ENCODE peak calls at places on chromosome 17, in ten cellular contexts. One of them, this sample, is unnamed. For H3K27me3, the result is how much of the 10 kb centered on the place peaks cover.

GRCh38 chr17:9123594-9124553 is 102.6 kb downstream of the NTN1 start:
- DNase-seq in ascending aorta: no peak
- DNase-seq in psoas muscle: no peak
- DNase-seq in body of pancreas: no peak
- DNase-seq in Peyer's patch: no peak
- DNase-seq in adipocyte: no peak
- DNase-seq in lung: no peak
- DNase-seq in MG63: no peak
- DNase-seq in HL-60: no peak
- DNase-seq in RWPE2: peak
- DNase-seq in this sample: no peak

GRCh38 chr17:8273884-8274444 is 14.5 kb upstream of the RANGRF start:
- DNase-seq in adipocyte: no peak
- DNase-seq in ascending aorta: no peak
- DNase-seq in MG63: no peak
- DNase-seq in psoas muscle: no peak
- DNase-seq in HL-60: no peak
- DNase-seq in RWPE2: no peak
- DNase-seq in lung: no peak
- DNase-seq in body of pancreas: peak
- DNase-seq in Peyer's patch: no peak
- DNase-seq in this sample: no peak

GRCh38 chr17:30720013-30720471 is 104.5 kb downstream of the CRLF3 start:
- DNase-seq in MG63: no peak
- DNase-seq in adipocyte: no peak
- DNase-seq in ascending aorta: no peak
- DNase-seq in RWPE2: peak
- DNase-seq in Peyer's patch: peak
- DNase-seq in lung: no peak
- DNase-seq in HL-60: no peak
- DNase-seq in body of pancreas: no peak
- DNase-seq in psoas muscle: peak
- DNase-seq in this sample: peak

GRCh38 chr17:18141210-18141803 is 32.8 kb downstream of the MYO15A start:
- DNase-seq in ascending aorta: no peak
- DNase-seq in psoas muscle: no peak
- DNase-seq in body of pancreas: peak
- DNase-seq in RWPE2: no peak
- DNase-seq in adipocyte: peak
- DNase-seq in HL-60: no peak
- DNase-seq in Peyer's patch: peak
- DNase-seq in lung: no peak
- DNase-seq in MG63: no peak
- DNase-seq in this sample: peak

GRCh38 chr17:54951286-54951685 is 17.2 kb downstream of the COX11 start:
- DNase-seq in Peyer's patch: no peak
- DNase-seq in psoas muscle: no peak
- DNase-seq in RWPE2: no peak
- DNase-seq in MG63: no peak
- DNase-seq in lung: no peak
- DNase-seq in ascending aorta: no peak
- DNase-seq in adipocyte: no peak
- DNase-seq in body of pancreas: no peak
- DNase-seq in HL-60: no peak
- DNase-seq in this sample: no peak

GRCh38 chr17:34852614-34853013 is 108.6 kb downstream of the CCT6B start:
- DNase-seq in Peyer's patch: no peak
- DNase-seq in RWPE2: no peak
- DNase-seq in MG63: no peak
- DNase-seq in HL-60: peak
- DNase-seq in psoas muscle: no peak
- DNase-seq in ascending aorta: no peak
- DNase-seq in body of pancreas: no peak
- DNase-seq in adipocyte: no peak
- DNase-seq in lung: no peak
- DNase-seq in this sample: peak

GRCh38 chr17:61444831-61445230 is 7.4 kb upstream of the TBX4 start:
- DNase-seq in lung: no peak
- DNase-seq in HL-60: no peak
- DNase-seq in psoas muscle: no peak
- DNase-seq in adipocyte: no peak
- DNase-seq in RWPE2: no peak
- DNase-seq in MG63: no peak
- DNase-seq in Peyer's patch: no peak
- DNase-seq in body of pancreas: no peak
- DNase-seq in ascending aorta: no peak
- DNase-seq in this sample: no peak

GRCh38 chr17:27352481-27353460 is 58.9 kb downstream of the WSB1 start:
- DNase-seq in RWPE2: no peak
- DNase-seq in MG63: no peak
- DNase-seq in body of pancreas: no peak
- DNase-seq in lung: no peak
- DNase-seq in Peyer's patch: no peak
- DNase-seq in HL-60: no peak
- DNase-seq in adipocyte: peak
- DNase-seq in psoas muscle: no peak
- DNase-seq in ascending aorta: no peak
- DNase-seq in this sample: peak

GRCh38 chr17:30378191-30378796 is 433 bp upstream of the CPD start:
- DNase-seq in HL-60: no peak
- DNase-seq in psoas muscle: peak
- DNase-seq in body of pancreas: peak
- DNase-seq in MG63: no peak
- DNase-seq in lung: no peak
- DNase-seq in adipocyte: peak
- DNase-seq in Peyer's patch: peak
- DNase-seq in ascending aorta: no peak
- DNase-seq in RWPE2: no peak
- DNase-seq in this sample: peak

GRCh38 chr17:50817142-50817751 is 18.1 kb upstream of the WFIKKN2 start:
- DNase-seq in HL-60: no peak
- DNase-seq in adipocyte: peak
- DNase-seq in psoas muscle: peak
- DNase-seq in lung: peak
- DNase-seq in ascending aorta: no peak
- DNase-seq in MG63: peak
- DNase-seq in RWPE2: no peak
- DNase-seq in body of pancreas: peak
- DNase-seq in Peyer's patch: peak
- DNase-seq in this sample: peak
- H3K4me3 ChIP-seq in HL-60: no peak
- H3K4me3 ChIP-seq in adipocyte: no peak
- H3K4me3 ChIP-seq in psoas muscle: peak
- H3K4me3 ChIP-seq in lung: no peak
- H3K4me3 ChIP-seq in ascending aorta: no peak
- H3K4me3 ChIP-seq in MG63: no peak
- H3K4me3 ChIP-seq in RWPE2: no peak
- H3K4me3 ChIP-seq in body of pancreas: no peak
- H3K4me3 ChIP-seq in Peyer's patch: no peak
- H3K4me3 ChIP-seq in this sample: no peak

GRCh38 chr17:73648543-73648820 is 4.2 kb upstream of the SDK2 start:
- DNase-seq in ascending aorta: no peak
- DNase-seq in body of pancreas: no peak
- DNase-seq in adipocyte: no peak
- DNase-seq in psoas muscle: peak
- DNase-seq in RWPE2: no peak
- DNase-seq in HL-60: no peak
- DNase-seq in Peyer's patch: no peak
- DNase-seq in lung: no peak
- DNase-seq in MG63: no peak
- DNase-seq in this sample: no peak

GRCh38 chr17:73652886-73653480 is 8.7 kb upstream of the SDK2 start:
- DNase-seq in Peyer's patch: no peak
- DNase-seq in psoas muscle: no peak
- DNase-seq in adipocyte: no peak
- DNase-seq in ascending aorta: no peak
- DNase-seq in RWPE2: no peak
- DNase-seq in MG63: no peak
- DNase-seq in HL-60: no peak
- DNase-seq in lung: peak
- DNase-seq in body of pancreas: no peak
- DNase-seq in this sample: no peak

GRCh38 chr17:73650147-73650546 is 5.9 kb upstream of the SDK2 start:
- DNase-seq in body of pancreas: no peak
- DNase-seq in RWPE2: no peak
- DNase-seq in Peyer's patch: no peak
- DNase-seq in HL-60: no peak
- DNase-seq in MG63: peak
- DNase-seq in psoas muscle: peak
- DNase-seq in ascending aorta: no peak
- DNase-seq in lung: peak
- DNase-seq in adipocyte: no peak
- DNase-seq in this sample: peak

GRCh38 chr17:73648974-73649373 is 4.7 kb upstream of the SDK2 start:
- DNase-seq in RWPE2: no peak
- DNase-seq in ascending aorta: no peak
- DNase-seq in body of pancreas: no peak
- DNase-seq in HL-60: no peak
- DNase-seq in adipocyte: no peak
- DNase-seq in psoas muscle: no peak
- DNase-seq in Peyer's patch: no peak
- DNase-seq in MG63: no peak
- DNase-seq in lung: no peak
- DNase-seq in this sample: no peak

DNA sequence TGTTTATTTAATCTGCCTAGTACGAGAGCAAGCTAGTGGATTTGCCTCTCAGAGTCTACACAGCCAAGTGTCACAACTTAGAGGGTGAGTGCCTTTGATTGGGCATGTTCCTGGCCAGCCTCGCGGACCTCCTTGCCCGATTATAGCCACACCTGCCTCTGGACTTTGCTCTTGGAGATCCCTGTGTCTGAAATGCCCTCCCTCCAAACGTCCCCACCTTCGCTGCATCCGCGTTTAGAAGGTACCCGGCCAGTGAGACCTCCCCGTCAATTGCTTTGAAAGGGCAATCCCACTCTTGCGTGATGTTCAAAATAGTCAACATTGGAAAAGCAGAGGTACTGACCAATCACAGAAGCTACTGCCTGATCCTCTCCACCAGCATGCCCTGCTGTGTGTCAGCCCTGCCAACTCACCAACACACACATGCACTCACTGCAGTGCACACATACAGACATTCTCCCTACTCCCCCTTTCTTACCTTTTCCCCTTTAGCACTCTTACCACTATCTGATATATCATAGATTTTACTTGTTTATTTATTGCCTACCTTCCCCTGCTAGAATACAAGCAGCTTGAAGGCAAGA is 6.5 kb upstream of the SDK2 start:
- DNase-seq in body of pancreas: no peak
- DNase-seq in lung: peak
- DNase-seq in RWPE2: no peak
- DNase-seq in HL-60: no peak
- DNase-seq in psoas muscle: no peak
- DNase-seq in ascending aorta: no peak
- DNase-seq in adipocyte: no peak
- DNase-seq in Peyer's patch: no peak
- DNase-seq in MG63: no peak
- DNase-seq in this sample: no peak
- H3K27me3 ChIP-seq in body of pancreas: under half
- H3K27me3 ChIP-seq in lung: under half
- H3K27me3 ChIP-seq in RWPE2: under half
- H3K27me3 ChIP-seq in HL-60: under half
- H3K27me3 ChIP-seq in psoas muscle: under half
- H3K27me3 ChIP-seq in ascending aorta: under half
- H3K27me3 ChIP-seq in adipocyte: half or more
- H3K27me3 ChIP-seq in Peyer's patch: under half
- H3K27me3 ChIP-seq in MG63: under half
- H3K27me3 ChIP-seq in this sample: under half

GRCh38 chr17:4607773-4608187 is 23.5 kb downstream of the SMTNL2 start:
- DNase-seq in RWPE2: no peak
- DNase-seq in Peyer's patch: peak
- DNase-seq in MG63: no peak
- DNase-seq in psoas muscle: peak
- DNase-seq in adipocyte: peak
- DNase-seq in ascending aorta: no peak
- DNase-seq in body of pancreas: peak
- DNase-seq in HL-60: peak
- DNase-seq in lung: peak
- DNase-seq in this sample: peak

GRCh38 chr17:4609761-4610160 is 25.4 kb downstream of the SMTNL2 start:
- DNase-seq in adipocyte: no peak
- DNase-seq in RWPE2: no peak
- DNase-seq in HL-60: no peak
- DNase-seq in Peyer's patch: no peak
- DNase-seq in psoas muscle: peak
- DNase-seq in lung: no peak
- DNase-seq in body of pancreas: no peak
- DNase-seq in MG63: no peak
- DNase-seq in ascending aorta: no peak
- DNase-seq in this sample: no peak

GRCh38 chr17:4610162-4610561 is 25.8 kb downstream of the SMTNL2 start:
- DNase-seq in psoas muscle: no peak
- DNase-seq in RWPE2: no peak
- DNase-seq in MG63: no peak
- DNase-seq in Peyer's patch: no peak
- DNase-seq in lung: no peak
- DNase-seq in body of pancreas: no peak
- DNase-seq in adipocyte: no peak
- DNase-seq in ascending aorta: no peak
- DNase-seq in HL-60: no peak
- DNase-seq in this sample: no peak

GRCh38 chr17:4605826-4606225 is 21.5 kb downstream of the SMTNL2 start:
- DNase-seq in adipocyte: no peak
- DNase-seq in MG63: no peak
- DNase-seq in Peyer's patch: peak
- DNase-seq in body of pancreas: no peak
- DNase-seq in ascending aorta: no peak
- DNase-seq in RWPE2: no peak
- DNase-seq in HL-60: no peak
- DNase-seq in psoas muscle: peak
- DNase-seq in lung: no peak
- DNase-seq in this sample: peak

GRCh38 chr17:4607261-4607731 is 23.0 kb downstream of the SMTNL2 start:
- DNase-seq in psoas muscle: peak
- DNase-seq in adipocyte: no peak
- DNase-seq in ascending aorta: no peak
- DNase-seq in HL-60: no peak
- DNase-seq in MG63: no peak
- DNase-seq in body of pancreas: no peak
- DNase-seq in RWPE2: no peak
- DNase-seq in Peyer's patch: no peak
- DNase-seq in lung: no peak
- DNase-seq in this sample: peak
- H3K4me3 ChIP-seq in psoas muscle: peak
- H3K4me3 ChIP-seq in adipocyte: no peak
- H3K4me3 ChIP-seq in ascending aorta: no peak
- H3K4me3 ChIP-seq in HL-60: no peak
- H3K4me3 ChIP-seq in MG63: no peak
- H3K4me3 ChIP-seq in body of pancreas: no peak
- H3K4me3 ChIP-seq in RWPE2: no peak
- H3K4me3 ChIP-seq in Peyer's patch: no peak
- H3K4me3 ChIP-seq in lung: no peak
- H3K4me3 ChIP-seq in this sample: no peak

GRCh38 chr17:79092567-79092966 is 17.9 kb downstream of the ENGASE start:
- DNase-seq in body of pancreas: no peak
- DNase-seq in ascending aorta: no peak
- DNase-seq in MG63: no peak
- DNase-seq in HL-60: no peak
- DNase-seq in psoas muscle: no peak
- DNase-seq in adipocyte: no peak
- DNase-seq in RWPE2: no peak
- DNase-seq in lung: no peak
- DNase-seq in Peyer's patch: no peak
- DNase-seq in this sample: no peak
- H3K27me3 ChIP-seq in body of pancreas: under half
- H3K27me3 ChIP-seq in ascending aorta: under half
- H3K27me3 ChIP-seq in MG63: under half
- H3K27me3 ChIP-seq in HL-60: under half
- H3K27me3 ChIP-seq in psoas muscle: under half
- H3K27me3 ChIP-seq in adipocyte: under half
- H3K27me3 ChIP-seq in RWPE2: under half
- H3K27me3 ChIP-seq in lung: under half
- H3K27me3 ChIP-seq in Peyer's patch: under half
- H3K27me3 ChIP-seq in this sample: under half

GRCh38 chr17:79950306-79950705 is 85.4 kb downstream of the TBC1D16 start:
- DNase-seq in HL-60: no peak
- DNase-seq in MG63: no peak
- DNase-seq in Peyer's patch: peak
- DNase-seq in ascending aorta: no peak
- DNase-seq in body of pancreas: peak
- DNase-seq in lung: no peak
- DNase-seq in psoas muscle: peak
- DNase-seq in RWPE2: peak
- DNase-seq in adipocyte: no peak
- DNase-seq in this sample: peak
- H3K4me3 ChIP-seq in HL-60: no peak
- H3K4me3 ChIP-seq in MG63: no peak
- H3K4me3 ChIP-seq in Peyer's patch: no peak
- H3K4me3 ChIP-seq in ascending aorta: no peak
- H3K4me3 ChIP-seq in body of pancreas: no peak
- H3K4me3 ChIP-seq in lung: no peak
- H3K4me3 ChIP-seq in psoas muscle: no peak
- H3K4me3 ChIP-seq in RWPE2: no peak
- H3K4me3 ChIP-seq in adipocyte: no peak
- H3K4me3 ChIP-seq in this sample: peak